ENCODE peak calls at places on chromosomes 2 and 18, in six cellular contexts. T, P, K, M, F and S are unnamed samples.

GRCh38 chr2:33202641-33203345 is 256.0 kb downstream of the LTBP1 start:
- DNase-seq in T (no peak), P (no peak), K (no peak), M (no peak), F (no peak), S (no peak)

GRCh38 chr2:18244840-18245239 is 315.6 kb downstream of the RDH14 start:
- DNase-seq in T (no peak), P (no peak), K (no peak), M (no peak), F (no peak), S (no peak)

GRCh38 chr2:142907653-142908052 is 30.2 kb downstream of the KYNU start:
- DNase-seq in T (no peak), P (peak; percentile 21), K (no peak), M (no peak), F (no peak), S (peak; percentile 65)

GRCh38 chr2:37558622-37559021 is 112.8 kb downstream of the CDC42EP3 start:
- DNase-seq in T (no peak), P (no peak), K (no peak), M (no peak), F (no peak), S (no peak)

GRCh38 chr2:196112408-196113039 is 43.9 kb upstream of the DNAH7 start:
- DNase-seq in T (peak; percentile 90), P (no peak), K (no peak), M (no peak), F (no peak), S (peak; percentile 61)

GRCh38 chr2:134762508-134762907 is 43.7 kb upstream of the TMEM163 start:
- DNase-seq in T (no peak), P (peak; percentile 20), K (no peak), M (no peak), F (no peak), S (peak; percentile 80)

GRCh38 chr2:136492901-136493300 is 272.4 kb upstream of the THSD7B start:
- DNase-seq in T (no peak), P (no peak), K (no peak), M (no peak), F (no peak), S (no peak)

GRCh38 chr2:210635257-210635656 is 78.9 kb downstream of the CPS1 start:
- DNase-seq in T (no peak), P (no peak), K (no peak), M (no peak), F (no peak), S (no peak)

GRCh38 chr2:100352511-100352910 is 30.2 kb upstream of the LONRF2 start:
- DNase-seq in T (no peak), P (no peak), K (no peak), M (no peak), F (no peak), S (no peak)

GRCh38 chr2:236856856-236857616 is 228.7 kb upstream of the COPS8 start:
- DNase-seq in T (no peak), P (no peak), K (no peak), M (peak; percentile 74), F (no peak), S (no peak)

GRCh38 chr2:15313657-15314056 is 247.5 kb downstream of the NBAS start:
- DNase-seq in T (peak; percentile 39), P (no peak), K (no peak), M (no peak), F (no peak), S (peak; percentile 61)

GRCh38 chr2:213959589-213959988 is 451.3 kb upstream of the VWC2L start:
- DNase-seq in T (no peak), P (no peak), K (no peak), M (no peak), F (peak; percentile 76), S (no peak)

GRCh38 chr2:239818531-239819011 is 206.6 kb downstream of the NDUFA10 start:
- DNase-seq in T (no peak), P (no peak), K (no peak), M (no peak), F (no peak), S (no peak)

GRCh38 chr2:18365346-18365745 is 195.1 kb downstream of the RDH14 start:
- DNase-seq in T (no peak), P (no peak), K (no peak), M (no peak), F (no peak), S (no peak)

GRCh38 chr2:112640800-112641675 is 4.7 kb upstream of the SLC20A1 start:
- DNase-seq in T (peak; percentile 90), P (no peak), K (no peak), M (no peak), F (no peak), S (peak; percentile 91)

DNA sequence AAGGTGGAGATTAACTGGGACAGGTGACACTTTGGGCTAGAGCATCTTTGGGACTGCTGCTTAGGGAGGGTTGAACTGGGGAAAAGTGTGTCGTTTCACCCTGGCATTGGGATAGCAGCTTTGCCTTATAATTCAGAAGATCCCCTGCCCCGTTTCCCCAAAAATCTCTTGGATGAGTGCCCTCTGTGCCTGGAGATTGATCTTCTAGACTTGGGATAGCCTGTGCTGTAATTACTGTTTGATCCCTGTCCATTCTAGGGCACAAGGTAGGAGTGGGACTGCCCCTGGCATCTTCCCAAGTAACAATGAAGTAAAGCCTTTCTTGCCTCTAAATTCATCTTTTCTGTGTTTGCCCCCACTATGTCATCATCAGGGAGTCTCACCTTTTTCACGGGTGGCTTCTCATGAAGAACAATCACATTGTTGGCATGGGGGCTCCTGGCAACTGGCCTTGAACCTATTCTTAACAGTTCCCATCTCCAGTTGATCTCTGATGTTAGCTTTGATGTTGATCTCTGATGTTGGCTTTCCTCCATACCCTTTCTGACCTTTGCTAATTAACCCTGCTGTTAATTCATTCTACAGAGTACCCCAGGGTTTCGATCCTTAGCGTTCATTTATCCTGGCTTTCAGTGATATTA is 21.6 kb downstream of the MTHFD2 start:
- DNase-seq in T (no peak), P (no peak), K (no peak), M (no peak), F (no peak), S (no peak)
- H3F3A ChIP-seq in T (peaks cover 40% of the 10 kb centered on the region), P (peaks cover 79% of the 10 kb centered on the region), K (peaks cover 8% of the 10 kb centered on the region), M (peaks cover 5% of the 10 kb centered on the region), F (no peaks in the 10 kb centered on the region), S (no peaks in the 10 kb centered on the region)

DNA sequence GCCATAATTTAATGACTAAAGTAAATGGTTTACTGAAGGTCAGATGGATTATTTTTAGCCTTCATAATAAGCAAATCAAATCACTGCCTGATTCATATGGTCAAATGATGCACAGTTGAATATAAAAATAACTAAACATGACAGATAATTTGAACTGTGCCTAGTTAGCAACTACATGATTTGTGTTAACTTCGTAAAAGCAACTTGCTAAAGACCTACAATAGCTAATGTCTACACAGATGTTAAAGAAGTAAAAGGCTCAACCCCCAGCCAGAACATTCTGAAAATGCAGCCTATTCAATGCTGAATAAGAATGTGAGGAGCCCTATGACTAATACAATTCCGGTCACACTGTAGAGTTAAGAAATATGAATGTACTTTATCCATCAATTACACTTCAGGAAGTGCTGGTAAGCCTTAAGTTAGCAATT is 590.9 kb upstream of the CDH2 start:
- DNase-seq in T (peak; percentile 82), P (no peak), K (no peak), M (no peak), F (no peak), S (peak; percentile 63)
- H3K9me3 ChIP-seq in T (no peaks in the 10 kb centered on the region), P (no peaks in the 10 kb centered on the region), K (no peaks in the 10 kb centered on the region), M (no peaks in the 10 kb centered on the region), F (no peaks in the 10 kb centered on the region), S (no peaks in the 10 kb centered on the region)

DNA sequence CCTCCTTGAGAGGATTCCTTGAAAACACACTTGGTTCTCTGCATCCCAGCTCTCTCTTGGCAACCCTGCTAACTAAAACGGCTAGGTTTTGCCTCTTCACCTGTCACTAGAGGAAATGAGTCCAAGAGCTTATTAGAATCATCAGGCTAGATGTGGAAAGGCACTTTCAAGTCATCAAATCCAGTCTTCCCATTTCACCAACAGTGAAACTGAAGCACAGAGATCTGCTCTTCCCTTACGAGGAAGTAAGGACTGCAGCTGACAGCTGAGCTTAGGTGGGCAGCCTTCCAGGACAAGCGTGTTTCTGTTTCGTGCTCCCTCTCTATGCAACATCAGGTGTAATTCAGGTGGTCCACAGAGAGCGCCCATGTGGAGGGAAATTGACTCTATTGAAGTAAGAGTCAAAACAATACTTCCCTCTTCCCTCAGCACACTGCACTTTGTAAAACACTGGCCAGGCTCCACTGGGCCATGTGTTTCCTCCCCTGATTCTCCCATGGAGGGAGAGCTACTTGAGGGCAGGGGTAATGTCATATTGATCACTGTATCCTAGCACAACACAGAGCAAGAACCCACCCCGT is 5.5 kb downstream of the CYRIA start:
- DNase-seq in T (no peak), P (no peak), K (no peak), M (no peak), F (no peak), S (no peak)
- H3K4me1 ChIP-seq in T (no peaks in the 10 kb centered on the region), P (peaks cover 3% of the 10 kb centered on the region), K (no peaks in the 10 kb centered on the region), M (peaks cover 6% of the 10 kb centered on the region), F (peaks cover 23% of the 10 kb centered on the region), S (no peaks in the 10 kb centered on the region)

GRCh38 chr2:88855620-88856408 is 164.3 kb downstream of the RPIA start:
- DNase-seq in T (no peak), P (no peak), K (no peak), M (no peak), F (no peak), S (no peak)
- H3F3A ChIP-seq in T (no peaks in the 10 kb centered on the region), P (no peaks in the 10 kb centered on the region), K (no peaks in the 10 kb centered on the region), M (no peaks in the 10 kb centered on the region), F (no peaks in the 10 kb centered on the region), S (no peaks in the 10 kb centered on the region)

DNA sequence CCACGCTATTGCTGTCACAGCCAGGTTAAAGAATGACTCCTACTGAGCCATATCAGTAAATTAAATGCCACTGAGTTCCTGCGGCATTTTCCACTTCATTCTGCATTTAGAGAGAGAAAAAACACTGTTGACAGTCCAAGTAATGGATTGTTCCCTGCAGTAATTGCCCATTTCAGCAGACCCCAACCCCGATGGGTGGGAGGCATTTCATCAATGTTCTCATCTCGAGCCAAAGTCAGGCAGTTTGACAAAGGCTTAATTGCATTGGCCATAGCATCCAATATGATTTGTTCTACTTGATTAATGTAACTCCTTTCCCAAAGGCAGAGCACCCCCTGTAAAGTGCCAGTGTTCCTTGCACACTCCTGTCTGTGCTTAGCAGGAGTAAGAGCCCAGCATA is 174.5 kb downstream of the SEPTIN10 start:
- DNase-seq in T (no peak), P (no peak), K (no peak), M (no peak), F (no peak), S (no peak)
- H3K9me3 ChIP-seq in T (no peaks in the 10 kb centered on the region), P (peaks cover 25% of the 10 kb centered on the region), K (peaks cover 13% of the 10 kb centered on the region), M (peaks cover 6% of the 10 kb centered on the region), F (no peaks in the 10 kb centered on the region), S (peaks cover 21% of the 10 kb centered on the region)

GRCh38 chr2:150479075-150479915 is 8.2 kb downstream of the RND3 start:
- DNase-seq in T (peak; percentile 72), P (peak; percentile 30), K (no peak), M (no peak), F (no peak), S (peak; percentile 92)
- H3K4me1 ChIP-seq in T (peaks cover 96% of the 10 kb centered on the region), P (peaks cover 100% of the 10 kb centered on the region), K (peaks cover 63% of the 10 kb centered on the region), M (peaks cover 24% of the 10 kb centered on the region), F (no peaks in the 10 kb centered on the region), S (peaks cover 98% of the 10 kb centered on the region)

DNA sequence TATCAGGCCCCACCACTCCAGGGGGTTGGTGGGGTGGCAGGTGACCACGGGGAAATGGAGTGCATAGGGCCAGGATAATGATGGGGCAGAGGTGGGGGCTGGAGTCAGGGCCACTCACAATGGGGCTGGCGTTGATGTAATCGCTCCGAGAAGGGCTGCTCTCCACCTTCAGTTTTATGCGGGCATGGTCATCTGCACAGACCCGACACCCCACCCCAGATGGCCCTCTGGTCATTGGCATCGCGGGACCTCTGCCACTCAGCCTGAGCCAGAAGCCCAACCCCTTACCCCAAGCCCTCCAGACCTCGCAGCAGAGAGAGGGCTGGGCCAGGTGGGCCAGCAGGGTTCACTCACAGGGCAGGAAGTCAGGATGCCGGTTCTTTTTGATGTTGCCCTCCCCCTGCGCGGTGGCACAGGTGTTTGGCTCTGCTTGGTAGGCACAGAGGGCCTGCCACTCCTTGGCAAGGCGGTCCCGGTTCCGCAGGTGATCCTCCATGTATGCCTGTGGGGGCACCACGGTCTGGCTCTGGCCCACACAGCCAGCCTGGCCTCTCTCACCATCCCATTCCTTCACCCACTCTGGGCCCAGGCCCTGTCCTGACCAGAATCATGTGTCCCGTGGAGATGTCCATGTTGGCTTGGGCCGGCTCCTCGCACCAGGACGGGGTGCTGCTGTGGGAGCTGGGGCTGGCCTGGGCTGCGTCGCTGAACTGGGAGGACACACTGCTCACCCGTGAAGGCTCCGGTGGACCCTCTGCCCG is 12.4 kb downstream of the PTPRN start:
- DNase-seq in T (no peak), P (no peak), K (no peak), M (no peak), F (no peak), S (no peak)
- H3F3A ChIP-seq in T (no peaks in the 10 kb centered on the region), P (no peaks in the 10 kb centered on the region), K (no peaks in the 10 kb centered on the region), M (peaks cover 6% of the 10 kb centered on the region), F (peaks cover 10% of the 10 kb centered on the region), S (no peaks in the 10 kb centered on the region)